ENCODE peak calls at places on chromosomes 1 and 21, in four cellular contexts. K, S, F and G are unnamed samples.

GRCh38 chr1:229297746-229298145 is 26.8 kb downstream of the RAB4A start:
- DNase-seq in K (no peak), S (no peak), F (no peak), G (no peak)

GRCh38 chr1:29210278-29211085 is 20.3 kb downstream of the MECR start:
- DNase-seq in K (no peak), S (no peak), F (no peak), G (no peak)

GRCh38 chr1:166974647-166975345 is 544 bp downstream of the ILDR2 start:
- DNase-seq in K (no peak), S (peak), F (no peak), G (no peak)

GRCh38 chr1:167934407-167935251 is 1.9 kb upstream of the DCAF6 start:
- DNase-seq in K (no peak), S (peak), F (no peak), G (no peak)

GRCh38 chr1:225535280-225535679 is 107.4 kb upstream of the LBR start:
- DNase-seq in K (no peak), S (no peak), F (no peak), G (no peak)

GRCh38 chr1:201721131-201722049 is 107.6 kb upstream of the IPO9 start:
- DNase-seq in K (peak), S (no peak), F (no peak), G (no peak)

GRCh38 chr21:21085206-21085605 is 87.0 kb downstream of the NCAM2 start:
- DNase-seq in K (no peak), S (no peak), F (no peak), G (no peak)

GRCh38 chr1:65175171-65176070 is 27.4 kb downstream of the AK4 start:
- DNase-seq in K (peak), S (no peak), F (peak), G (no peak)

GRCh38 chr1:235953801-235954200 is 87.1 kb upstream of the LYST start:
- DNase-seq in K (peak), S (no peak), F (no peak), G (no peak)

GRCh38 chr1:19349999-19350398 is 37.9 kb downstream of the SLC66A1 start:
- DNase-seq in K (no peak), S (no peak), F (no peak), G (no peak)

GRCh38 chr1:226643167-226643566 is 94.6 kb downstream of the STUM start:
- DNase-seq in K (peak), S (peak), F (no peak), G (no peak)

GRCh38 chr1:12038356-12039140 is 19.2 kb downstream of the MIIP start:
- DNase-seq in K (no peak), S (no peak), F (no peak), G (no peak)

GRCh38 chr1:154304664-154305337 is 16.1 kb upstream of the AQP10 start:
- DNase-seq in K (no peak), S (no peak), F (no peak), G (no peak)

GRCh38 chr1:59308839-59309238 is 11.9 kb downstream of the FGGY start:
- DNase-seq in K (no peak), S (no peak), F (no peak), G (no peak)

GRCh38 chr1:10510520-10511493 is 36.1 kb downstream of the PEX14 start:
- DNase-seq in K (peak), S (peak), F (no peak), G (no peak)

GRCh38 chr1:36691374-36691773 is 208.7 kb upstream of the CSF3R start:
- DNase-seq in K (no peak), S (no peak), F (no peak), G (no peak)

GRCh38 chr21:20259035-20259867 is 739.0 kb upstream of the NCAM2 start:
- DNase-seq in K (no peak), S (no peak), F (no peak), G (no peak)

GRCh38 chr1:159823401-159823800 is 3.3 kb upstream of the SLAMF8 start:
- DNase-seq in K (no peak), S (no peak), F (no peak), G (no peak)

GRCh38 chr1:190170321-190170720 is 307.3 kb downstream of the BRINP3 start:
- DNase-seq in K (no peak), S (no peak), F (no peak), G (no peak)

GRCh38 chr1:234683856-234684632 is 74.1 kb upstream of the IRF2BP2 start:
- DNase-seq in K (peak), S (peak), F (no peak), G (no peak)

GRCh38 chr1:33237579-33237978 is 18.7 kb upstream of the ZNF362 start:
- DNase-seq in K (no peak), S (no peak), F (no peak), G (no peak)

GRCh38 chr1:225651376-225651871 is 1.5 kb downstream of the ENAH start:
- DNase-seq in K (no peak), S (no peak), F (no peak), G (no peak)

GRCh38 chr1:39132505-39133339 is 71.8 kb upstream of the MACF1 start:
- DNase-seq in K (peak), S (no peak), F (peak), G (peak)

GRCh38 chr1:230069813-230070212 is 2.8 kb downstream of the GALNT2 start:
- DNase-seq in K (no peak), S (no peak), F (no peak), G (no peak)

GRCh38 chr1:157137051-157137772 is 983 bp downstream of the ETV3 start:
- DNase-seq in K (no peak), S (peak), F (no peak), G (no peak)

GRCh38 chr21:43712268-43712942 is 6.5 kb upstream of the PDXK start:
- DNase-seq in K (no peak), S (no peak), F (no peak), G (no peak)

GRCh38 chr1:13996334-13996733 is 296.3 kb downstream of the PRDM2 start:
- DNase-seq in K (no peak), S (no peak), F (no peak), G (no peak)

GRCh38 chr1:205570796-205571537 is 60.8 kb downstream of the ELK4 start:
- DNase-seq in K (no peak), S (no peak), F (no peak), G (no peak)

GRCh38 chr1:206075786-206076725 is 23.1 kb downstream of the RHEX start:
- DNase-seq in K (no peak), S (no peak), F (peak), G (no peak)

GRCh38 chr1:115179397-115179835 is 90.1 kb upstream of the TSPAN2 start:
- DNase-seq in K (peak), S (peak), F (no peak), G (no peak)

GRCh38 chr1:172601046-172601630 is 57.8 kb upstream of the FASLG start:
- DNase-seq in K (no peak), S (no peak), F (no peak), G (no peak)

GRCh38 chr1:236035681-236036101 is 29.2 kb downstream of the NID1 start:
- DNase-seq in K (no peak), S (no peak), F (no peak), G (no peak)

GRCh38 chr1:76268341-76268740 is 193.8 kb downstream of the ST6GALNAC3 start:
- DNase-seq in K (no peak), S (no peak), F (no peak), G (no peak)

GRCh38 chr1:55703726-55704363 is 488.7 kb upstream of the USP24 start:
- DNase-seq in K (no peak), S (no peak), F (no peak), G (no peak)

GRCh38 chr1:86503477-86504129 is 34.9 kb downstream of the CLCA1 start:
- DNase-seq in K (no peak), S (no peak), F (no peak), G (peak)

GRCh38 chr1:86504130-86504479 is 35.4 kb downstream of the CLCA1 start:
- DNase-seq in K (no peak), S (no peak), F (no peak), G (no peak)

GRCh38 chr1:86504895-86505625 is 36.3 kb downstream of the CLCA1 start:
- DNase-seq in K (no peak), S (no peak), F (no peak), G (no peak)

GRCh38 chr1:86500731-86501130 is 32.0 kb downstream of the CLCA1 start:
- DNase-seq in K (no peak), S (no peak), F (no peak), G (no peak)

GRCh38 chr1:86502721-86503430 is 34.1 kb downstream of the CLCA1 start:
- DNase-seq in K (no peak), S (no peak), F (no peak), G (no peak)
- TF ChIP-seq CTCF in K (no peak), S (no peak), F (no peak), G (no peak)

GRCh38 chr1:150429805-150430204 is 57.4 kb upstream of the TARS2 start:
- DNase-seq in K (no peak), S (peak), F (no peak), G (no peak)
- TF ChIP-seq CTCF in K (peak), S (no peak), F (peak), G (no peak)

GRCh38 chr21:23155281-23155680 is 2157.1 kb downstream of the NCAM2 start:
- DNase-seq in K (no peak), S (no peak), F (no peak), G (no peak)

GRCh38 chr21:23162213-23162946 is 2164.2 kb downstream of the NCAM2 start:
- DNase-seq in K (no peak), S (no peak), F (no peak), G (no peak)

DNA sequence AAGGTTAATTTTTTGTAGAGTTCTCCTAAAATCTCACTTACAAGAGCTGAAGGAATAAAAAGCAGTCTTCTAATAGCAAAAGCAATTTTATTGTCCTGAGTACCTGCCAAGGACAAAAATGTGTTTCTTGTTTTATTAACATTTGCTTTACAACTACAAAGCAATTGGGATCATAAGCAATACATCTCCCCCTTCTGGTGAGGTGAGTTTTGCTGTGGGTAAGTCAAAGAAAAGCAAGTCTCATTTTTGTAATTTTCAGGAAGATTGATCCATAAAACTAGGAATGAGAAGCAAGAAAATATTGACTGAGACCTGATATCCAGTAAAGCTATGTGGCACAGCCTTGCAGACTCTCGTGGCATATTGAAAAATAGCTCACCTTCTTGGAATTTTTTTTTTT is 2162.7 kb downstream of the NCAM2 start:
- DNase-seq in K (no peak), S (no peak), F (no peak), G (no peak)
- TF ChIP-seq CTCF in K (no peak), S (peak), F (no peak), G (no peak)

GRCh38 chr1:30738670-30739559 is 15.5 kb upstream of the MATN1 start:
- DNase-seq in K (no peak), S (no peak), F (no peak), G (no peak)

GRCh38 chr1:30735668-30736498 is 12.5 kb upstream of the MATN1 start:
- DNase-seq in K (no peak), S (no peak), F (no peak), G (no peak)

GRCh38 chr1:30739601-30740000 is 16.2 kb upstream of the MATN1 start:
- DNase-seq in K (no peak), S (no peak), F (no peak), G (no peak)

GRCh38 chr1:30737357-30738039 is 14.1 kb upstream of the MATN1 start:
- DNase-seq in K (no peak), S (no peak), F (no peak), G (no peak)

DNA sequence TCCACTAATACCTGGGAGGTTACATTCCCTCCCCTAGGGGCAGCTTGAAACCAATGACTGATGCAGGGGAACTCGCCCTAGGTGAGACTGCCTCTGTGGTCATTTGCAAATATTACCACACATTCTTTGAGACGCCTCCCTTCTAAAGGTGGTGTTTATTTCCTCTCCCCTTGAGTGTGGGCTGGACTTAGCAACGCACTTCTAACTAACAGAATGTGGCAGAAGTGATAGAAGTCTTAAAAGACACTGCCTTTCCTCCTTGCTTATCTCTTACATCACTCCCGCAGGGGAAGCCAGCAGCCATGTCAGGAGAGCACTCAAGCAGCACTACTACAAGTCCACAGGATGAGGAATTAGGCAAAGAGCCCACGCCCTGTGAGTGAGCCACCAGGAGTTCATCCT is 14.7 kb upstream of the MATN1 start:
- DNase-seq in K (no peak), S (no peak), F (no peak), G (no peak)
- TF ChIP-seq CTCF in K (no peak), S (no peak), F (no peak), G (no peak)